ENCODE peak calls at places on chromosomes 1 and 21, in seven cellular contexts. V is neuronal stem cell, K is IMR-90, B is H9, F is mesendoderm, Y is trophoblast cell, S is H1. N is an unnamed sample.

GRCh38 chr1:30650038-30650958 is 73.1 kb downstream of the MATN1 start:
- DNase-seq in Y (no peak), B (no peak), F (no peak), S (no peak), V (no peak), K (no peak), N (no peak)

GRCh38 chr1:32890516-32891240 is 4.4 kb downstream of the HPCA start:
- DNase-seq in B (no peak), S (no peak), F (no peak), K (no peak), Y (no peak), V (no peak), N (no peak)

GRCh38 chr1:226838456-226838855 is 32.0 kb upstream of the PSEN2 start:
- DNase-seq in S (no peak), Y (no peak), F (peak; percentile 53), K (no peak), B (no peak), V (no peak), N (no peak)

GRCh38 chr1:42949312-42950145 is 9.1 kb downstream of the SLC2A1 start:
- DNase-seq in B (no peak), Y (no peak), F (no peak), K (no peak), V (no peak), S (no peak), N (no peak)

GRCh38 chr1:208528577-208529240 is 284.5 kb upstream of the PLXNA2 start:
- DNase-seq in B (no peak), S (peak; percentile 45), V (no peak), F (no peak), K (no peak), Y (no peak), N (no peak)

GRCh38 chr1:21305155-21305899 is 15.1 kb upstream of the ECE1 start:
- DNase-seq in B (no peak), V (no peak), K (no peak), Y (no peak), F (no peak), S (no peak), N (peak; percentile 41)

GRCh38 chr21:26224351-26224750 is 53.8 kb upstream of the APP start:
- DNase-seq in S (no peak), K (no peak), F (no peak), B (no peak), Y (no peak), V (no peak), N (no peak)

GRCh38 chr1:54421101-54421504 is 14.9 kb upstream of the SSBP3 start:
- DNase-seq in V (no peak), B (no peak), K (no peak), Y (no peak), F (no peak), S (no peak), N (no peak)

GRCh38 chr1:234751678-234752077 is 141.7 kb upstream of the IRF2BP2 start:
- DNase-seq in B (no peak), S (no peak), K (no peak), F (no peak), Y (no peak), V (no peak), N (no peak)
- H3K4me2 ChIP-seq in B (no peak overlapping the region), S (no peak overlapping the region), K (no peak overlapping the region), F (no peak overlapping the region), Y (no peak overlapping the region), V (no peak overlapping the region), N (no peak overlapping the region)

DNA sequence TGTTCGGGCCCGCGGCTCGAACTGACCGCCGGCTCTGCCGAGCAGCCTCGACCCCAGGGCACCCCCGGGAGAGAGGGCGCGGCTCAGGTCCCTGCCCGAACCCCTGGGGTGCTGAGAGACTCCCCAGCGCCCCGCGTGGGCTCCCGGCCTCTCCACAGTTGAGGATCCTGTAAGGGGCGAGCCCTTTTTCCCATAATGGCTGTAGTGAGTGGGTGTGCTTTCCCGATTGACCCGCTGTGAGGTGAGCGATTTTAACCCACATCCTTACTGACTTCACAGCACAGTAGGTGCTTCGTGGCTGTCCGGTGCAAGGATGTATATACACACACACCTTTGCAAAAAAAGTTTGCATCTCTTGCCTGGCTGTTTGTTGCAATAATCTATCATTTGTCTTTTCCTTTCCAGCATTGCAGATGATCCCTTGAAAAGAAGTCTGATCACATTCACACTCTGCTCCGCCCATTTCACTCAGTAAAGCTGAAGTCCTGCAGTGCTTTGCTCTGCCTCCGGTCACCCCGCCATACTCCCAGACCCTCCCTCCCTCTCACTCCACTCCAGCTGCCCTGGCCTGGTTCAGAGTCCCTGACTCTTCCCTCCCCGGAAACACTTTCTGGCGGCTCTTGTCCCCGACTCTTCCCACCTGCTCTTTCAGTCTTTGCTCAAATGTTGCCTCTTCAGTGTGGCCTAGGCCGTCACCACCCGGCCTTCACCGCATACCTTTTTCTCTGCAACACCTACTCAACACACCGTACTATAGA is 955 bp upstream of the UBE2G2 start:
- DNase-seq in S (no peak), B (no peak), F (peak; percentile 71), V (no peak), Y (no peak), K (no peak), N (peak; percentile 33)
- H3K9ac ChIP-seq in S (peak overlapping the region; percentile 67), B (peak overlapping the region; percentile 69), F (peak overlapping the region; percentile 93), V (peak overlapping the region; percentile 86), Y (peak overlapping the region; percentile 75), K (peak overlapping the region; percentile 58), N (peak overlapping the region; percentile 82)

DNA sequence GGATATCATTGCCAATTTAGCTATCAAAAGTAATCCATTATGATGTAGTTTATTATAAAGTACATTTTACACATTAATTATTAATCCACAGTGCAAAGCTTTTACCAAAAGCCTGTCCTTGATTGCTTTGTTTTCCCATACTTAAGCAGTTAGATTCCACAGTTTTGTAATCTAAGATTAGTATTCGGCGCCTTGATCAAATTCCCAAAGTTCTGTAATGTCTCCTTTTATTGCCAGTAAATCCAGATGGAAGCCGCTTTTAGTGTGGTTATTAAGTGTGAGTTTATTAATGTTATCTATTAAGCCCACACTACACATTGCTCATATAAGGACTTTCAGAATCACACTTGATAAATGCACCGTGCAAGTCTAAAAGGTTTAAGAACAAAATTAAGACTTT is 199.2 kb upstream of the PKN2 start:
- DNase-seq in B (no peak), S (no peak), Y (no peak), K (no peak), V (no peak), F (no peak), N (no peak)
- H2AK5ac ChIP-seq in B (no peak overlapping the region), S (no peak overlapping the region), Y (no peak overlapping the region), K (no peak overlapping the region), V (no peak overlapping the region), F (no peak overlapping the region), N (no peak overlapping the region)

GRCh38 chr1:166307261-166308188 is 140.7 kb upstream of the FAM78B start:
- DNase-seq in F (peak; percentile 37), V (no peak), K (no peak), B (no peak), S (no peak), Y (no peak), N (no peak)

GRCh38 chr1:166305371-166305770 is 138.6 kb upstream of the FAM78B start:
- DNase-seq in K (no peak), F (no peak), S (no peak), V (no peak), Y (no peak), B (no peak), N (no peak)

GRCh38 chr1:166304131-166304530 is 137.3 kb upstream of the FAM78B start:
- DNase-seq in Y (no peak), B (no peak), K (no peak), S (no peak), V (no peak), F (peak; percentile 83), N (no peak)

GRCh38 chr1:166300767-166301166 is 134.0 kb upstream of the FAM78B start:
- DNase-seq in K (no peak), V (no peak), Y (no peak), B (no peak), F (no peak), S (no peak), N (no peak)

GRCh38 chr1:166302919-166303758 is 136.3 kb upstream of the FAM78B start:
- DNase-seq in F (no peak), S (no peak), K (no peak), V (no peak), B (no peak), Y (no peak), N (no peak)
- H3K4me2 ChIP-seq in F (no peak overlapping the region), S (peak overlapping the region; percentile 14), K (no peak overlapping the region), V (no peak overlapping the region), B (peak overlapping the region; percentile 48), Y (no peak overlapping the region), N (no peak overlapping the region)

DNA sequence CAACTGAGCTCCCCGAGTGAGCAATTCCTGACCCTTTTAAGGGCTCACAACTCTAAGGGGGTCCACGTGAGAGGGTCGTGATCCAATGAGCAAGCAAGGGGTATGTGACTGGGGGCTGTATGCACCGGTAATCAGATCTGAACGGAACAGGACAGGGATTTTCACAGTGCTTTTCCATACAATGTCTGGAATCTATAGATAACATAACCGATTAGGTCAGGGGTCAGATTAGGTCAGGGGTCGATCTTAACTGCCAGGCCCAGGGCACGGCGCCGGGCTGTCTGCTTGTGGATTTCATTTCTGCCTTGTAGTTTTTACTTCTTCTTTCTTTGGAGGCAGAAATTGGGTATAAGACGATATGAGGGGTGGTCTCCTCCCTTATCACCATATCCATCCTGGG is 30.7 kb upstream of the OPRD1 start:
- DNase-seq in F (no peak), B (no peak), S (no peak), Y (no peak), V (no peak), K (no peak), N (no peak)
- H3K9ac ChIP-seq in F (no peak overlapping the region), B (no peak overlapping the region), S (no peak overlapping the region), Y (no peak overlapping the region), V (no peak overlapping the region), K (no peak overlapping the region), N (no peak overlapping the region)

GRCh38 chr1:232048481-232048880 is 421.9 kb downstream of the DISC1 start:
- DNase-seq in K (no peak), F (no peak), S (no peak), Y (no peak), B (no peak), V (no peak), N (no peak)
- H2AK5ac ChIP-seq in K (no peak overlapping the region), F (no peak overlapping the region), S (no peak overlapping the region), Y (no peak overlapping the region), B (no peak overlapping the region), V (no peak overlapping the region), N (no peak overlapping the region)

GRCh38 chr1:164786980-164787833 is 228.2 kb downstream of the PBX1 start:
- DNase-seq in S (peak; percentile 89), V (peak; percentile 82), F (peak; percentile 95), K (peak; percentile 75), B (peak; percentile 90), Y (peak; percentile 79), N (peak; percentile 77)
- H3K4me2 ChIP-seq in S (no peak overlapping the region), V (no peak overlapping the region), F (no peak overlapping the region), K (no peak overlapping the region), B (no peak overlapping the region), Y (no peak overlapping the region), N (peak overlapping the region; percentile 3)

GRCh38 chr1:230702934-230703678 is 10.8 kb downstream of the AGT start:
- DNase-seq in S (no peak), K (no peak), B (no peak), Y (no peak), V (no peak), F (no peak), N (no peak)

GRCh38 chr1:230705289-230706019 is 8.5 kb downstream of the AGT start:
- DNase-seq in B (no peak), V (no peak), S (no peak), Y (no peak), K (no peak), F (no peak), N (no peak)

GRCh38 chr1:230701895-230702768 is 11.8 kb downstream of the AGT start:
- DNase-seq in K (no peak), B (no peak), S (no peak), V (no peak), Y (no peak), F (no peak), N (no peak)

GRCh38 chr1:230704830-230705229 is 9.1 kb downstream of the AGT start:
- DNase-seq in Y (no peak), V (no peak), K (no peak), S (no peak), B (no peak), F (no peak), N (no peak)

GRCh38 chr1:230703679-230704385 is 10.1 kb downstream of the AGT start:
- DNase-seq in B (no peak), Y (no peak), V (no peak), F (no peak), S (no peak), K (no peak), N (no peak)
- H3K9ac ChIP-seq in B (no peak overlapping the region), Y (no peak overlapping the region), V (no peak overlapping the region), F (no peak overlapping the region), S (no peak overlapping the region), K (no peak overlapping the region), N (no peak overlapping the region)

N was measured in mesenchymal stem cell.